ENCODE peak calls at places on chromosome 4, in eight cellular contexts. T, W, U, D, Z, E, C and L are unnamed samples.

GRCh38 chr4:82429728-82430192 is 502 bp downstream of the HNRNPDL start:
- DNase-seq in Z (peak), U (peak), E (no peak), W (peak), D (no peak), C (no peak), T (no peak), L (no peak)

GRCh38 chr4:106039796-106040195 is 144.5 kb downstream of the NPNT start:
- DNase-seq in Z (peak), C (no peak), D (peak), T (no peak), U (no peak), W (no peak), E (no peak), L (no peak)

GRCh38 chr4:146428298-146428697 is 93.4 kb downstream of the SLC10A7 start:
- DNase-seq in W (no peak), D (no peak), Z (peak), U (no peak), C (no peak), E (no peak), T (no peak), L (no peak)

GRCh38 chr4:172095161-172095560 is 282.0 kb downstream of the GALNTL6 start:
- DNase-seq in W (peak), U (no peak), C (no peak), D (no peak), T (no peak), E (no peak), Z (no peak), L (no peak)

GRCh38 chr4:149830823-149831222 is 15.2 kb upstream of the IQCM start:
- DNase-seq in Z (no peak), D (peak), U (no peak), C (no peak), T (no peak), W (peak), E (no peak), L (no peak)

GRCh38 chr4:88859191-88859812 is 161.7 kb upstream of the NAP1L5 start:
- DNase-seq in U (no peak), D (no peak), E (no peak), Z (no peak), T (no peak), W (no peak), C (no peak), L (no peak)

GRCh38 chr4:157080605-157081004 is 4.7 kb downstream of the GLRB start:
- DNase-seq in U (no peak), D (no peak), T (no peak), E (no peak), C (no peak), W (no peak), Z (no peak), L (no peak)

GRCh38 chr4:76301775-76302162 is 4.8 kb upstream of the STBD1 start:
- DNase-seq in C (no peak), D (no peak), W (peak), E (no peak), T (no peak), Z (no peak), U (no peak), L (no peak)

GRCh38 chr4:6557856-6558255 is 17.1 kb upstream of the MAN2B2 start:
- DNase-seq in Z (no peak), U (no peak), C (no peak), E (no peak), T (no peak), D (no peak), W (no peak), L (no peak)

GRCh38 chr4:7987148-7987989 is 47.7 kb upstream of the AFAP1 start:
- DNase-seq in T (no peak), C (peak), E (peak), D (peak), W (peak), Z (peak), U (peak), L (no peak)

GRCh38 chr4:89572224-89572858 is 264.6 kb downstream of the SNCA start:
- DNase-seq in T (no peak), Z (peak), E (no peak), D (no peak), U (peak), C (no peak), W (peak), L (no peak)

GRCh38 chr4:147108409-147108808 is 162.7 kb upstream of the TTC29 start:
- DNase-seq in U (no peak), W (peak), Z (peak), D (peak), E (no peak), T (no peak), C (no peak), L (no peak)

DNA sequence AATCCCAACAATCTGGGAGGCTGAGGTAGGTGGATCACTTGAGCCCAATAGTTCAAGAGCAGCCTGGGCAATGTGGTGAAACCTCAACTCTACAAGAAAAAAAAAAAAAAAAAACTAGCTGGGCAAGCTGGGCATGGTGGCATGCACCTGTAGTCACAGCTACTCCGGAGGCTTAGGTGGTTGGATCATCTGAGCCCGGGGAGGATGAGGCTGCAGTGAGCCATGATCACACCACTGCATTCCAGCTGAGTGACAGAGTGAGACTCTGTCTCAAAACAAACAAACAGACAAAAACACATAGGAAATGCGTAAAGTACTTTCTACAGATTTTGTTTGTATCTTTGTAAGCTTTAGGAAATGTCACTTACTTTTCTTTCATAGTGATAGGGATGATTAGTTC is 307.2 kb upstream of the NR3C2 start:
- DNase-seq in E (no peak), W (no peak), D (no peak), Z (no peak), T (no peak), C (no peak), U (no peak), L (no peak)
- TF ChIP-seq CTCF in E (no peak), W (no peak), D (no peak), Z (no peak), T (no peak), C (no peak), U (no peak), L (no peak)

GRCh38 chr4:1596393-1596792 is 87.7 kb downstream of the FAM53A start:
- DNase-seq in D (no peak), U (no peak), T (peak), C (no peak), Z (no peak), W (no peak), E (no peak), L (no peak)
- TF ChIP-seq CTCF in D (no peak), U (no peak), T (no peak), C (peak), Z (no peak), W (no peak), E (no peak), L (no peak)

GRCh38 chr4:53889335-53890084 is 174.9 kb downstream of the CHIC2 start:
- DNase-seq in W (no peak), E (no peak), U (no peak), C (no peak), Z (peak), D (no peak), T (no peak), L (no peak)
- TF ChIP-seq CTCF in W (no peak), E (no peak), U (peak), C (no peak), Z (no peak), D (no peak), T (no peak), L (no peak)

GRCh38 chr4:102732678-102733445 is 27.9 kb downstream of the MANBA start:
- DNase-seq in C (no peak), D (no peak), U (peak), W (no peak), Z (no peak), T (no peak), E (no peak), L (no peak)

GRCh38 chr4:102734591-102735385 is 26.0 kb downstream of the MANBA start:
- DNase-seq in C (peak), E (peak), W (peak), U (no peak), T (no peak), Z (peak), D (peak), L (no peak)

GRCh38 chr4:102735578-102735977 is 25.2 kb downstream of the MANBA start:
- DNase-seq in W (no peak), U (no peak), C (no peak), T (no peak), Z (no peak), E (no peak), D (no peak), L (no peak)

GRCh38 chr4:102734116-102734515 is 26.7 kb downstream of the MANBA start:
- DNase-seq in E (no peak), U (no peak), W (no peak), Z (no peak), D (no peak), C (no peak), T (no peak), L (no peak)

GRCh38 chr4:102730968-102731533 is 29.7 kb downstream of the MANBA start:
- DNase-seq in C (no peak), Z (no peak), E (no peak), U (no peak), W (no peak), T (no peak), D (no peak), L (no peak)
- TF ChIP-seq CTCF in C (peak), Z (peak), E (no peak), U (peak), W (no peak), T (no peak), D (peak), L (peak)